ENCODE peak calls at places on chromosome 1, in seven cellular contexts. K, Q, Y, Z, E, T and O are unnamed samples.

GRCh38 chr1:181104790-181105133 is 16.3 kb downstream of the IER5 start:
- DNase-seq in K (peak; percentile 57), Q (peak; percentile 89), Y (no peak), Z (no peak), E (no peak), T (no peak), O (peak; percentile 88)

GRCh38 chr1:73811798-73812197 is 386.2 kb downstream of the LRRIQ3 start:
- DNase-seq in K (no peak), Q (no peak), Y (no peak), Z (no peak), E (no peak), T (no peak), O (no peak)

GRCh38 chr1:213779228-213779627 is 208.5 kb upstream of the PROX1 start:
- DNase-seq in K (peak; percentile 21), Q (no peak), Y (no peak), Z (no peak), E (no peak), T (no peak), O (no peak)

GRCh38 chr1:154807048-154807591 is 63.0 kb downstream of the KCNN3 start:
- DNase-seq in K (no peak), Q (no peak), Y (no peak), Z (no peak), E (no peak), T (no peak), O (no peak)

GRCh38 chr1:43439781-43440180 is 13.9 kb downstream of the HYI start:
- DNase-seq in K (no peak), Q (peak; percentile 28), Y (no peak), Z (no peak), E (no peak), T (no peak), O (no peak)

GRCh38 chr1:46603481-46603857 is 599 bp downstream of the MKNK1 start:
- DNase-seq in K (no peak), Q (no peak), Y (no peak), Z (no peak), E (no peak), T (no peak), O (peak; percentile 21)

GRCh38 chr1:40438391-40439015 is 11.8 kb upstream of the ZFP69B start:
- DNase-seq in K (peak; percentile 16), Q (peak; percentile 56), Y (peak; percentile 23), Z (peak; percentile 33), E (peak; percentile 7), T (no peak), O (peak; percentile 37)

GRCh38 chr1:93346472-93346991 is 825 bp downstream of the DR1 start:
- DNase-seq in K (peak; percentile 43), Q (peak; percentile 62), Y (peak; percentile 43), Z (no peak), E (peak; percentile 14), T (no peak), O (peak; percentile 57)

GRCh38 chr1:78607334-78607927 is 12.8 kb upstream of the IFI44L start:
- DNase-seq in K (no peak), Q (no peak), Y (peak; percentile 44), Z (peak; percentile 27), E (no peak), T (peak; percentile 19), O (peak; percentile 16)

GRCh38 chr1:223738465-223739365 is 26.4 kb downstream of the CAPN2 start:
- DNase-seq in K (no peak), Q (no peak), Y (no peak), Z (no peak), E (no peak), T (no peak), O (no peak)

GRCh38 chr1:12369258-12369657 is 139.4 kb downstream of the VPS13D start:
- DNase-seq in K (peak; percentile 24), Q (no peak), Y (peak; percentile 29), Z (no peak), E (no peak), T (no peak), O (no peak)

GRCh38 chr1:182752827-182753104 is 36.8 kb upstream of the NPL start:
- DNase-seq in K (no peak), Q (no peak), Y (no peak), Z (no peak), E (no peak), T (no peak), O (no peak)

GRCh38 chr1:228860911-228861829 is 125.9 kb downstream of the RHOU start:
- DNase-seq in K (peak; percentile 87), Q (no peak), Y (peak; percentile 19), Z (peak; percentile 77), E (no peak), T (peak; percentile 40), O (no peak)

GRCh38 chr1:36093919-36094318 is 5.2 kb downstream of the ADPRS start:
- DNase-seq in K (no peak), Q (no peak), Y (no peak), Z (no peak), E (no peak), T (no peak), O (no peak)

GRCh38 chr1:85128296-85128695 is 72.5 kb downstream of the SYDE2 start:
- DNase-seq in K (no peak), Q (no peak), Y (peak; percentile 25), Z (peak; percentile 22), E (no peak), T (peak; percentile 34), O (no peak)

GRCh38 chr1:77168358-77168757 is 50.9 kb downstream of the PIGK start:
- DNase-seq in K (no peak), Q (no peak), Y (no peak), Z (no peak), E (no peak), T (no peak), O (no peak)

GRCh38 chr1:38134294-38134755 is 87.7 kb upstream of the POU3F1 start:
- DNase-seq in K (no peak), Q (peak; percentile 58), Y (no peak), Z (no peak), E (no peak), T (no peak), O (peak; percentile 42)

GRCh38 chr1:62304975-62305374 is 14.3 kb downstream of the KANK4 start:
- DNase-seq in K (no peak), Q (no peak), Y (no peak), Z (no peak), E (no peak), T (no peak), O (no peak)

GRCh38 chr1:64687725-64688285 is 57.1 kb upstream of the RAVER2 start:
- DNase-seq in K (no peak), Q (no peak), Y (no peak), Z (peak; percentile 37), E (no peak), T (no peak), O (no peak)

GRCh38 chr1:167052389-167052788 is 37.8 kb downstream of the GPA33 start:
- DNase-seq in K (peak; percentile 36), Q (peak; percentile 86), Y (peak; percentile 10), Z (peak; percentile 13), E (no peak), T (no peak), O (peak; percentile 87)